ENCODE peak calls at places on chromosomes 3 and 15, in six cellular contexts. One of them, this sample, is unnamed. For H3K36me3, the result is how much of the 10 kb centered on the place peaks cover.

GRCh38 chr15:87604857-87605446 is 651.6 kb downstream of the NTRK3 start:
- DNase-seq in GM23338: peak
- DNase-seq in adrenal gland: no peak
- DNase-seq in neural progenitor cell: peak
- DNase-seq in uterus: no peak
- DNase-seq in Peyer's patch: no peak
- DNase-seq in this sample: no peak

GRCh38 chr15:69015591-69015990 is 1.1 kb downstream of the NOX5 start:
- DNase-seq in GM23338: no peak
- DNase-seq in adrenal gland: no peak
- DNase-seq in neural progenitor cell: no peak
- DNase-seq in uterus: no peak
- DNase-seq in Peyer's patch: no peak
- DNase-seq in this sample: no peak

GRCh38 chr15:72284781-72285180 is 12.4 kb upstream of the PARP6 start:
- DNase-seq in GM23338: no peak
- DNase-seq in adrenal gland: no peak
- DNase-seq in neural progenitor cell: no peak
- DNase-seq in uterus: no peak
- DNase-seq in Peyer's patch: no peak
- DNase-seq in this sample: no peak

GRCh38 chr15:70190296-70190695 is 92.6 kb upstream of the TLE3 start:
- DNase-seq in GM23338: no peak
- DNase-seq in adrenal gland: peak
- DNase-seq in neural progenitor cell: no peak
- DNase-seq in uterus: no peak
- DNase-seq in Peyer's patch: no peak
- DNase-seq in this sample: no peak

GRCh38 chr3:194141415-194142155 is 5.6 kb downstream of the HES1 start:
- DNase-seq in GM23338: peak
- DNase-seq in adrenal gland: peak
- DNase-seq in neural progenitor cell: peak
- DNase-seq in uterus: peak
- DNase-seq in Peyer's patch: peak
- DNase-seq in this sample: peak

GRCh38 chr3:135125171-135125801 is 330.2 kb downstream of the EPHB1 start:
- DNase-seq in GM23338: peak
- DNase-seq in adrenal gland: no peak
- DNase-seq in neural progenitor cell: peak
- DNase-seq in uterus: no peak
- DNase-seq in Peyer's patch: no peak
- DNase-seq in this sample: no peak

GRCh38 chr3:157064402-157064801 is 95.5 kb downstream of the CCNL1 start:
- DNase-seq in GM23338: no peak
- DNase-seq in adrenal gland: peak
- DNase-seq in neural progenitor cell: no peak
- DNase-seq in uterus: no peak
- DNase-seq in Peyer's patch: peak
- DNase-seq in this sample: no peak

GRCh38 chr3:6105187-6105586 is 755.7 kb upstream of the GRM7 start:
- DNase-seq in GM23338: no peak
- DNase-seq in adrenal gland: no peak
- DNase-seq in neural progenitor cell: no peak
- DNase-seq in uterus: no peak
- DNase-seq in Peyer's patch: no peak
- DNase-seq in this sample: no peak

GRCh38 chr3:111915905-111916304 is 56.8 kb downstream of the PHLDB2 start:
- DNase-seq in GM23338: peak
- DNase-seq in adrenal gland: no peak
- DNase-seq in neural progenitor cell: peak
- DNase-seq in uterus: no peak
- DNase-seq in Peyer's patch: no peak
- DNase-seq in this sample: no peak

DNA sequence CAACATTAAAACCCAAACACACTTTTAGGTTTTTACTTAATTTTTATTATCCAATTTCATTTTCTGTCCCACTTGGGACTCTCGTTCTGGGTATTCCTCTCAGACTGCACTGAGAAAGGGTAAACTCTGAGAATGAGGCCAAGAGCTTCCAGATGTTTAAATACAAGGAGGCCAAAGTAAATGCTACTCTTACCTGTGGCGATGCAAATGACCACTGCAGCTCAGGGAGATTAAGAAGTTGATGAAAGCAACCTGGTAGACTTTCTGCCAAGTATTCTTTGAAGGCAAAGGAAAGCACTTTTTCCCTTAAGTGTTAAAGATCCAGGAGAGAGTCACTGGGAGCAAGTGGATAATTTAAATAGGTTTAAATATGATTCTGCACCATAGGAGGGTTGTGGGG is 39.1 kb downstream of the NPTN start:
- DNase-seq in GM23338: no peak
- DNase-seq in adrenal gland: no peak
- DNase-seq in neural progenitor cell: no peak
- DNase-seq in uterus: no peak
- DNase-seq in Peyer's patch: no peak
- DNase-seq in this sample: no peak
- H3K36me3 ChIP-seq in GM23338: under half
- H3K36me3 ChIP-seq in adrenal gland: under half
- H3K36me3 ChIP-seq in neural progenitor cell: under half
- H3K36me3 ChIP-seq in uterus: under half
- H3K36me3 ChIP-seq in Peyer's patch: under half
- H3K36me3 ChIP-seq in this sample: under half

GRCh38 chr3:184144505-184144904 is 9.3 kb downstream of the EIF2B5 start:
- DNase-seq in GM23338: no peak
- DNase-seq in adrenal gland: no peak
- DNase-seq in neural progenitor cell: no peak
- DNase-seq in uterus: no peak
- DNase-seq in Peyer's patch: no peak
- DNase-seq in this sample: no peak
- H3K36me3 ChIP-seq in GM23338: under half
- H3K36me3 ChIP-seq in adrenal gland: under half
- H3K36me3 ChIP-seq in neural progenitor cell: under half
- H3K36me3 ChIP-seq in uterus: under half
- H3K36me3 ChIP-seq in Peyer's patch: under half
- H3K36me3 ChIP-seq in this sample: half or more

GRCh38 chr15:64864080-64864479 is 22.4 kb downstream of the PLEKHO2 start:
- DNase-seq in GM23338: no peak
- DNase-seq in adrenal gland: no peak
- DNase-seq in neural progenitor cell: no peak
- DNase-seq in uterus: no peak
- DNase-seq in Peyer's patch: no peak
- DNase-seq in this sample: no peak
- H3K36me3 ChIP-seq in GM23338: under half
- H3K36me3 ChIP-seq in adrenal gland: under half
- H3K36me3 ChIP-seq in neural progenitor cell: under half
- H3K36me3 ChIP-seq in uterus: under half
- H3K36me3 ChIP-seq in Peyer's patch: under half
- H3K36me3 ChIP-seq in this sample: under half

DNA sequence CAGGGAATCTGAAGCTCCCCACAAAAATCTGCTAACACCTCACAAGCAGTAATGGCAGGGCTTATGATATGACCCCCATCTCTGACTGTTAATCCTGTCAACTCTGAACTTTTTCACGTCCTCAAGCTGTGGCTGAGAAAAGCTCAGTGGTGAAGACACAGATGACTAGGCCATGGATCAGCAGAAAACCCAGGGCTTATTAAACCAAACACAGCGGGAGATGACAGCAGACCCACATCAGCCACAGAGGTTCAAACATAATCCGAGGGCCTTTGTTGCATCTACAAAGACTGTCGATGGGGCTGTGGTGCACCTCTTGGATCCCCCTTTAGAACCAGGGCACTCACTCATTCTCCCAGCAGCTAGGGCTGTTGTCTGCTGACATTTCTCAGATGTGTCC is 50.4 kb downstream of the GLB1 start:
- DNase-seq in GM23338: no peak
- DNase-seq in adrenal gland: no peak
- DNase-seq in neural progenitor cell: no peak
- DNase-seq in uterus: no peak
- DNase-seq in Peyer's patch: no peak
- DNase-seq in this sample: no peak
- H3K36me3 ChIP-seq in GM23338: under half
- H3K36me3 ChIP-seq in adrenal gland: under half
- H3K36me3 ChIP-seq in neural progenitor cell: under half
- H3K36me3 ChIP-seq in uterus: under half
- H3K36me3 ChIP-seq in Peyer's patch: under half
- H3K36me3 ChIP-seq in this sample: under half

GRCh38 chr3:99669879-99670555 is 31.6 kb downstream of the COL8A1 start:
- DNase-seq in GM23338: no peak
- DNase-seq in adrenal gland: no peak
- DNase-seq in neural progenitor cell: no peak
- DNase-seq in uterus: no peak
- DNase-seq in Peyer's patch: no peak
- DNase-seq in this sample: no peak

GRCh38 chr3:99678023-99678422 is 39.6 kb downstream of the COL8A1 start:
- DNase-seq in GM23338: no peak
- DNase-seq in adrenal gland: no peak
- DNase-seq in neural progenitor cell: no peak
- DNase-seq in uterus: peak
- DNase-seq in Peyer's patch: no peak
- DNase-seq in this sample: peak

GRCh38 chr3:99670556-99670950 is 32.2 kb downstream of the COL8A1 start:
- DNase-seq in GM23338: no peak
- DNase-seq in adrenal gland: no peak
- DNase-seq in neural progenitor cell: no peak
- DNase-seq in uterus: no peak
- DNase-seq in Peyer's patch: no peak
- DNase-seq in this sample: no peak

GRCh38 chr3:99678926-99679325 is 40.5 kb downstream of the COL8A1 start:
- DNase-seq in GM23338: no peak
- DNase-seq in adrenal gland: no peak
- DNase-seq in neural progenitor cell: no peak
- DNase-seq in uterus: no peak
- DNase-seq in Peyer's patch: no peak
- DNase-seq in this sample: no peak

GRCh38 chr3:99674086-99674789 is 35.8 kb downstream of the COL8A1 start:
- DNase-seq in GM23338: no peak
- DNase-seq in adrenal gland: no peak
- DNase-seq in neural progenitor cell: no peak
- DNase-seq in uterus: no peak
- DNase-seq in Peyer's patch: no peak
- DNase-seq in this sample: no peak
- H3K36me3 ChIP-seq in GM23338: under half
- H3K36me3 ChIP-seq in adrenal gland: under half
- H3K36me3 ChIP-seq in neural progenitor cell: under half
- H3K36me3 ChIP-seq in uterus: under half
- H3K36me3 ChIP-seq in Peyer's patch: under half
- H3K36me3 ChIP-seq in this sample: under half

DNA sequence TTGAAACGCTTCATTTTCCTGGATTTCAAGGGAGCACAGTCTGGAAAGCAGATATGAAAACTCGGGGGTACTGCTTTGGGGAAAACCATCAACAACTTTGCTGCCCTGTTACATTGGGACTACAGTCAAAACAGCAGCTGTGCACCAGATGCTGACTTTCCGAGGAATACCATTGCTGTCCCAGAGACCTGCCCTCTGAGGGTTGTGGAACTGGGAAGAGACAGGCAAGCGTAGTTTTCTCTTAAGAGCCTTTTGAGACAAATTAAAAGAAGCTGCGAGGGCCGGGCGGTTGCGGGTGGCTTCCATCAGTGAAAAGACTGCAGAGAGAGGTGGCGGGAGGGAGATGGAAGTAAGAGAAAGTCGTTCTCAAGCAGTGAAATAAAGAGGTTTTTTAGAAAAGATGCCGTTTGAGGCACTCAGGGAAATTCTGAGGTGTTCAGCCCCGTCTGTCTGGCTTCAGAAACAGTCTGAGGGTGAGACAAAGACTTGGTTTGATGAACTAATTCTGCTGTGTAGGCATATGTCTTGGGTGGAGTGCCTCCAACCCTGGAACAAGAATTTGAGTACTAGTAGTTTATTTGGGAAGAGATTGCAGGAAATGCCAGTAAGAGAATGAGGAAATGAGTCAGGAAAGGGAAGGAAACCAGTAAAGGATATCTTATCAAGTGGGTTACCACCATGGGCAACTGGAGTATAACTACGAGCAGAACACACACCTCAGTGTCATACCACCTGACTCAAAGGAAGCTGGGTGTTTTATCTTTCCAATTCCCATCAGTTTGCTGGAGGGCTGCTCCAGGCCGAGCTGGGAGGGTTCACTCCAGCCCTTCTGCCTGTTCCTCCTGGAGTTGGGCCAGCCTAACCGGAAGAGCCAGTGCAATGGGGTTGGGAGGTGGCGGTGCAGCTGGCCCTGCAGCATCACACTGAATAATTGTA is 75.1 kb downstream of the TGFBR2 start:
- DNase-seq in GM23338: no peak
- DNase-seq in adrenal gland: peak
- DNase-seq in neural progenitor cell: peak
- DNase-seq in uterus: peak
- DNase-seq in Peyer's patch: no peak
- DNase-seq in this sample: no peak
- H3K36me3 ChIP-seq in GM23338: under half
- H3K36me3 ChIP-seq in adrenal gland: under half
- H3K36me3 ChIP-seq in neural progenitor cell: under half
- H3K36me3 ChIP-seq in uterus: under half
- H3K36me3 ChIP-seq in Peyer's patch: under half
- H3K36me3 ChIP-seq in this sample: under half

DNA sequence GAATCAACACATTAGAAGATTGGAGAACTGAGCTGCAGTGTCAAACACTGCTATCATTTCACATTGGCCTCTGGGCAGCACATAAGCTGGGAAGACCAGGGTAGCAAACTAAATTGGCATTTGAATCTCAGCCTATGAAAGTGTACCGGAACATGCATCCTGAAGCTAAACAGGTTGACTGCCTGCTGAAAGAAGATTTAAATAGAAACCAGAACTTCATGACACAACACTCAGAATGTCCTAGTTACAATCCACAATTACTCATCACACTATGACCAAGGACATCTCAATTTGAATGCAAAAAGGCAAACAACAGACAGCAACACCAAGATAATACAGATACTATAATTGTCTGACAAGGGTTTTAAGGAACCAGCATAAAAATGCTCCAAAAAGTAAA is 26.2 kb downstream of the TM2D3 start:
- DNase-seq in GM23338: no peak
- DNase-seq in adrenal gland: no peak
- DNase-seq in neural progenitor cell: no peak
- DNase-seq in uterus: no peak
- DNase-seq in Peyer's patch: no peak
- DNase-seq in this sample: no peak
- H3K36me3 ChIP-seq in GM23338: under half
- H3K36me3 ChIP-seq in adrenal gland: under half
- H3K36me3 ChIP-seq in neural progenitor cell: under half
- H3K36me3 ChIP-seq in uterus: under half
- H3K36me3 ChIP-seq in Peyer's patch: under half
- H3K36me3 ChIP-seq in this sample: under half

GRCh38 chr15:75872400-75872990 is 29.2 kb downstream of the UBE2Q2 start:
- DNase-seq in GM23338: no peak
- DNase-seq in adrenal gland: no peak
- DNase-seq in neural progenitor cell: no peak
- DNase-seq in uterus: no peak
- DNase-seq in Peyer's patch: no peak
- DNase-seq in this sample: no peak
- H3K36me3 ChIP-seq in GM23338: under half
- H3K36me3 ChIP-seq in adrenal gland: under half
- H3K36me3 ChIP-seq in neural progenitor cell: under half
- H3K36me3 ChIP-seq in uterus: under half
- H3K36me3 ChIP-seq in Peyer's patch: under half
- H3K36me3 ChIP-seq in this sample: under half

This sample was measured in MG63.